ENCODE peak calls at places on chromosomes 2 and 18, in ten cellular contexts. J is psoas muscle; K is neuronal stem cell; B is mammary epithelial cell; R is CD4-positive, CD25-positive, alpha-beta regulatory T cell; W is GM23248; T is AG04449; H is IMR-90; A is body of pancreas; U is colonic mucosa. X is an unnamed sample.

GRCh38 chr2:1973636-1974035 is 229.3 kb upstream of the PXDN start:
- DNase-seq in J (no peak), T (no peak), R (no peak), B (no peak), W (no peak), K (no peak), H (no peak), A (no peak), U (no peak), X (no peak)

GRCh38 chr2:71157124-71157802 is 26.8 kb downstream of the MPHOSPH10 start:
- DNase-seq in T (no peak), J (peak), R (peak), H (peak), W (peak), B (no peak), K (peak), U (peak), A (peak), X (no peak)

GRCh38 chr2:119734051-119734450 is 25.7 kb upstream of the PTPN4 start:
- DNase-seq in R (no peak), W (no peak), B (no peak), T (no peak), H (no peak), K (no peak), J (peak), U (no peak), A (no peak), X (no peak)

GRCh38 chr2:67108231-67108630 is 288.9 kb upstream of the ETAA1 start:
- DNase-seq in B (peak), R (no peak), J (no peak), U (no peak), W (no peak), K (no peak), A (peak), H (no peak), T (no peak), X (no peak)

GRCh38 chr2:149483004-149483605 is 104.5 kb downstream of the MMADHC start:
- DNase-seq in T (no peak), U (no peak), J (no peak), B (no peak), K (no peak), R (no peak), H (no peak), A (no peak), W (peak), X (no peak)

GRCh38 chr2:100919316-100919715 is 82.8 kb upstream of the RPL31 start:
- DNase-seq in K (no peak), W (no peak), B (no peak), U (no peak), R (peak), J (no peak), A (no peak), T (no peak), H (no peak), X (no peak)

GRCh38 chr2:9205963-9206948 is at the start of gene ASAP2:
- DNase-seq in J (peak), B (peak), A (peak), W (peak), T (no peak), R (peak), K (peak), H (peak), U (peak), X (no peak)

GRCh38 chr18:2303517-2304238 is 267.6 kb downstream of the METTL4 start:
- DNase-seq in U (no peak), H (no peak), W (peak), T (peak), K (no peak), B (peak), R (no peak), A (no peak), J (no peak), X (no peak)

GRCh38 chr2:197704434-197705142 is 581 bp upstream of the MARS2 start:
- DNase-seq in W (no peak), B (no peak), R (peak), T (no peak), K (no peak), J (no peak), A (no peak), H (no peak), U (no peak), X (no peak)

GRCh38 chr2:86037141-86037794 is 68.4 kb downstream of the POLR1A start:
- DNase-seq in K (no peak), R (peak), W (peak), A (peak), U (peak), T (no peak), J (peak), H (peak), B (peak), X (peak)

GRCh38 chr18:13191779-13192178 is 26.8 kb upstream of the LDLRAD4 start:
- DNase-seq in K (no peak), W (no peak), T (no peak), H (no peak), R (no peak), J (no peak), A (peak), B (no peak), U (no peak), X (no peak)

GRCh38 chr18:35041752-35042379 is 653 bp downstream of the MAPRE2 start:
- DNase-seq in B (peak), J (no peak), R (peak), H (no peak), T (no peak), A (no peak), K (no peak), W (peak), U (peak), X (no peak)

GRCh38 chr2:236577481-236578410 is 8.1 kb downstream of the ACKR3 start:
- DNase-seq in W (no peak), K (no peak), B (no peak), U (no peak), H (no peak), J (peak), R (no peak), T (no peak), A (peak), X (no peak)

GRCh38 chr2:105746177-105747080 is 1.7 kb downstream of the NCK2 start:
- DNase-seq in H (no peak), J (peak), B (peak), U (peak), W (no peak), K (no peak), R (peak), A (peak), T (no peak), X (no peak)

GRCh38 chr2:105144941-105145300 is 96.6 kb upstream of the GPR45 start:
- DNase-seq in A (no peak), U (no peak), B (no peak), J (no peak), R (peak), H (no peak), K (no peak), T (no peak), W (no peak), X (no peak)

GRCh38 chr2:10447300-10448207 is 573 bp downstream of the ODC1 start:
- DNase-seq in B (peak), W (peak), A (peak), J (no peak), U (peak), R (peak), K (no peak), T (no peak), H (peak), X (no peak)

GRCh38 chr2:36177282-36177681 is 178.3 kb upstream of the CRIM1 start:
- DNase-seq in K (no peak), B (peak), U (no peak), T (no peak), R (no peak), W (no peak), A (no peak), J (no peak), H (no peak), X (no peak)

GRCh38 chr2:240991378-240992263 is 6.8 kb upstream of the SNED1 start:
- DNase-seq in H (peak), R (no peak), J (peak), A (peak), U (peak), K (no peak), T (peak), B (peak), W (peak), X (peak)

GRCh38 chr2:240570531-240571313 is 2.4 kb downstream of the RNPEPL1 start:
- DNase-seq in K (no peak), R (no peak), J (peak), B (no peak), W (no peak), U (no peak), H (no peak), T (no peak), A (no peak), X (no peak)

GRCh38 chr2:30710016-30710415 is 97.2 kb downstream of the CAPN13 start:
- DNase-seq in A (no peak), W (no peak), J (no peak), R (no peak), H (no peak), U (no peak), K (no peak), T (no peak), B (no peak), X (no peak)

GRCh38 chr18:13264091-13264777 is 45.7 kb downstream of the LDLRAD4 start:
- DNase-seq in U (no peak), A (peak), R (no peak), W (no peak), B (no peak), T (no peak), J (peak), H (no peak), K (no peak), X (no peak)

DNA sequence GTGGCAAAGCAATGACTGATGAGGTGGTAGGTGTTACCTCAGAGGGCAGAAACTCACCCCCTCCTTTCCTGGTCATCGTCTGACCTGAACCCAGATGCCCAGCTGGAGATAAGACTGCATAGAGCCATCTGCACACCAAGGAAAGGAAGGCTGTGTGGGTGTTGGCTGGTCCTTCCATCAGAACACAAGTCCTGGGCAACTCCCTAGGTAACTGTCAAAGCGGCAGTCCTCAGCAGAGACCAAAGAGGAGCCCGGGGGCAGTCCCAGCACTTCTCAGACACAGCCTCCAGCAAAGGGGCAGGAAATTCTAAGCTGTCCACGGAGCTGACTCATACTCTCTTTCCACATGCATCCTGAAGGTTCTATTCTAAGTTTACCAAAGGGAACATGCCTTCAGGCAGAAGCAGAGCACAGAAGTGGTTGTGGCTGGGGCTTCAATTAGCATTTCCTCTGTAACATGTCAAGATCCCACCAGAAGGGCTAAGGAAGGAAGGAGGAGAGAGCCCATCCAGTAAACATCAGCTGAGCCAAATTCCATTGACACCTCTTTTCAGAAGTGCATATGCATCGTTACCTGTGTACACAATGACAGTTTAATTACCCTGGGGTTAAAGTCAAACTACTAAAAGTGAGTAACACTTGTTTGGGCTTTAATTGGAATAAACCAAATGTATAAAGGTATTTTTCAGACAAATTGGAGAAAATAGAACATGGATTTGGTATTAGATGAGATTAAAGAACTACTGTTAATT is 54.7 kb downstream of the SPRED2 start:
- DNase-seq in A (peak), J (no peak), T (peak), H (peak), U (peak), B (peak), K (no peak), W (peak), R (no peak), X (peak)
- H3K4me3 ChIP-seq in A (no peak), J (no peak), T (no peak), H (no peak), U (no peak), B (no peak), K (no peak), W (peak), R (no peak), X (no peak)

DNA sequence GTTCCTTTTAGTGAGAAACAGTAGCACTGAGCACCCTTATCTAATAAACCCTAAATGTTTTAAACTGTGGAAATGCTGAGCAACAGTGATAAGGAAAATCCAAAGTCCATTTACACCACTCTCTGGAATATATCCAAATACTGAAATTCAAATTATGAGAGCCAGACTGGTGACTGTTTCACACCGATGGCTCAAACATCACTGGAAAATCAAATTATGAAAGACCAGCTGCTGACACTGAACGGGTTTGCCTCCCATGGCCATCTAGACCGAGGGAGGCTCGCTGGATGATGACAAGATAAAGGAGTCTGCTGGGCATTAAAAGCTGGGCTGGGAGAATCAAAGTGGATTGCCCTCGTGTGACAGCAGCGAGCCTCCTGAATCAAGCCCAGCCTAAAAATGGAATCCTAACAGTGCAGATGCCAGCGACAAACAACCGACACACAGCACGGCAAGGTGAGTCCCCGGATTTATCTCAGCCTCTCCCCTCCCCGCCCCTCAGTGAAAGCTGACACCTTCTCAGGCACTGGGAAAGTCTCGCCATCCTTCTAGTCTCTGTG is 30.3 kb downstream of the SERPINE2 start:
- DNase-seq in K (no peak), H (no peak), T (no peak), W (peak), B (no peak), J (no peak), U (peak), A (peak), R (no peak), X (no peak)
- H3K4me3 ChIP-seq in K (no peak), H (no peak), T (no peak), W (no peak), B (no peak), J (no peak), U (no peak), A (no peak), R (no peak), X (no peak)

GRCh38 chr2:205806126-205806905 is 124.0 kb downstream of the NRP2 start:
- DNase-seq in T (no peak), J (no peak), H (no peak), A (peak), K (no peak), U (peak), W (no peak), R (no peak), B (no peak), X (no peak)

GRCh38 chr2:205803507-205803906 is 121.2 kb downstream of the NRP2 start:
- DNase-seq in A (no peak), T (no peak), J (no peak), H (no peak), W (no peak), U (no peak), K (no peak), B (no peak), R (no peak), X (no peak)

GRCh38 chr2:205807758-205808157 is 125.5 kb downstream of the NRP2 start:
- DNase-seq in B (no peak), R (no peak), W (peak), T (no peak), J (no peak), U (no peak), A (no peak), H (no peak), K (no peak), X (no peak)

GRCh38 chr2:205808493-205809121 is 126.3 kb downstream of the NRP2 start:
- DNase-seq in A (no peak), K (no peak), T (no peak), U (no peak), R (no peak), H (no peak), W (peak), B (no peak), J (peak), X (no peak)

GRCh38 chr2:205807229-205807628 is 124.9 kb downstream of the NRP2 start:
- DNase-seq in T (no peak), J (no peak), H (no peak), W (no peak), B (no peak), U (no peak), R (no peak), A (no peak), K (no peak), X (no peak)
- H3K4me3 ChIP-seq in T (no peak), J (no peak), H (no peak), W (no peak), B (no peak), U (no peak), R (no peak), A (no peak), K (no peak), X (no peak)

GRCh38 chr2:203935568-203935967 is 995 bp upstream of the ICOS start:
- DNase-seq in T (no peak), W (no peak), U (no peak), A (no peak), B (no peak), H (no peak), R (no peak), J (no peak), K (no peak), X (no peak)

GRCh38 chr2:203934711-203935438 is 1.7 kb upstream of the ICOS start:
- DNase-seq in R (peak), B (no peak), T (no peak), A (no peak), J (no peak), H (no peak), W (no peak), K (no peak), U (no peak), X (no peak)

GRCh38 chr2:203936535-203936934 is at the start of gene ICOS:
- DNase-seq in J (no peak), A (no peak), T (no peak), U (no peak), W (no peak), H (no peak), B (no peak), R (peak), K (no peak), X (no peak)

GRCh38 chr2:203936949-203937348 is 386 bp downstream of the ICOS start:
- DNase-seq in U (no peak), K (no peak), J (no peak), W (no peak), H (no peak), R (no peak), T (no peak), B (no peak), A (no peak), X (no peak)

DNA sequence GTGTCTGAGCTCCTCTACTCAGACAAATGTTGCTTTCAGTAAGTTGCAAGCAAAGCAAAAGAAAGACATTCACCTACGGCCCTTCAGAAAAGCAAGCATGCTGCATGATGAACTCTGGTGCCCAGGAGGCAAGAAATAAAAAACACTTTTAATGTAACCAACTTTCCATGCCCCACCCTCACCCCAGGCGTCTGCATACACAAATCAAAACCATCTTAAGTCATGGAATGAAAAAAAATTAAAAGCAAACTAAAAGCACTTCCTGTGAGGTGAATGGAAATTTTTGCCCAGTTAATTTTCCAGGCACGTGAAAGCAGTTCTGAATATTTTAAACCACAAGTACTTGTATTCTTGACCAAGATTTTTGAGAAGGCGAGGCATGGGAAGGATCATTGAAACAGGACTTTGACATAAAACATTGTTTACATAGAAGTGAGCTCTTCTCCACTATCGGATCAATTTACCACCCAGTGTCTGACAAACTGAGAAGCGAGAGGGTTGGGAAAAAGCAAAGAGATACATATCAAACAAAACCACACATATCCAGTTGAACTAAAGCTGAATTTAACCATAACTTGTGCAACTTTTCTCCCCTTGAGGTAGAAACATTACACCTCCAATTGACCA is 2.4 kb upstream of the ICOS start:
- DNase-seq in K (no peak), J (no peak), W (peak), A (no peak), U (no peak), R (peak), H (no peak), T (no peak), B (no peak), X (no peak)
- H3K4me3 ChIP-seq in K (no peak), J (no peak), W (no peak), A (no peak), U (no peak), R (peak), H (no peak), T (no peak), B (no peak), X (no peak)

GRCh38 chr2:216632321-216632951 is 784 bp upstream of the IGFBP2 start:
- DNase-seq in H (no peak), K (no peak), W (no peak), B (no peak), T (no peak), A (no peak), R (no peak), U (no peak), J (no peak), X (no peak)

GRCh38 chr2:216632952-216633615 is at the start of gene IGFBP2:
- DNase-seq in B (peak), A (peak), T (no peak), U (peak), R (peak), W (peak), H (peak), J (peak), K (peak), X (no peak)

GRCh38 chr2:216634317-216635148 is 1.3 kb downstream of the IGFBP2 start:
- DNase-seq in K (no peak), W (no peak), J (no peak), H (no peak), B (no peak), A (no peak), T (no peak), U (no peak), R (no peak), X (no peak)

GRCh38 chr2:216635171-216635570 is 2.0 kb downstream of the IGFBP2 start:
- DNase-seq in U (no peak), T (no peak), R (no peak), W (no peak), B (no peak), J (no peak), K (peak), A (no peak), H (no peak), X (no peak)

GRCh38 chr2:216633616-216634316 is 546 bp downstream of the IGFBP2 start:
- DNase-seq in A (no peak), R (no peak), W (peak), T (no peak), J (peak), U (peak), H (no peak), B (peak), K (no peak), X (no peak)
- H3K4me3 ChIP-seq in A (peak), R (no peak), W (peak), T (peak), J (peak), U (peak), H (peak), B (peak), K (peak), X (peak)

DNA sequence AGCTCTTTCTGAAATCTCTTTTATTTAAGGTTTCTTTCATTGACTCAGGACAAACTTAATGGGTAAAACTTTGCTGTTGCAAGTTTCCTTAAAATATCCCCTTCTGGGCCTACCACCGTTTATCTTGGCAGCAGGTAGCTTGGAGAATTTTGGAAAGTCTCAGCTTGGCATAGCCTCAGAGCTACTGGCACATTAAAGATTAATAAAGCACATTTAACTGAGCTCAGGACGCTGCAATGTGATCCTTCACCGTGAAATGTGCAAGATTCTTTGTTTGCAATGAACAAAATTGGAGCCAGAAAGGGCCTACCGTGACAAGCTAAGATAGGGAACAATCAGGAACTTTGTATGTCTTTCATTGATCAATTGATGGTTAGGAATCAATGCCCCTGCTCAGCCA is 105.3 kb upstream of the NCKAP5 start:
- DNase-seq in B (no peak), R (no peak), K (no peak), H (no peak), T (no peak), W (no peak), A (no peak), U (no peak), J (no peak), X (no peak)
- H3K4me3 ChIP-seq in B (no peak), R (no peak), K (no peak), H (no peak), T (no peak), W (no peak), A (no peak), U (no peak), J (no peak), X (no peak)

GRCh38 chr2:42106257-42106816 is 58.5 kb downstream of the PKDCC start:
- DNase-seq in A (no peak), U (no peak), T (no peak), W (no peak), B (no peak), R (no peak), J (no peak), K (no peak), H (no peak), X (no peak)
- H3K4me3 ChIP-seq in A (no peak), U (no peak), T (no peak), W (no peak), B (no peak), R (peak), J (no peak), K (no peak), H (no peak), X (no peak)